ENCODE peak calls at places on chromosomes 5 and 9, in five cellular contexts. One of them, this sample, is unnamed.

GRCh38 chr9:93315118-93315517 is 131.2 kb downstream of the WNK2 start:
- DNase-seq in type B pancreatic cell: no peak
- DNase-seq in activated B cell treated with CpG ODN at 0.5 μM for 24 hours: no peak
- DNase-seq in NCI-H1436 treated with DMSO at 0.1 percent for 48 hours: no peak
- DNase-seq in stimulated activated CD4-positive, alpha-beta T cell treated with anti-CD3 and anti-CD28 coated beads, Interleukin-4, amount 100 ng/mL, for 24 hours: no peak
- DNase-seq in this sample: no peak

GRCh38 chr5:171898379-171898778 is 108.1 kb downstream of the FBXW11 start:
- DNase-seq in NCI-H1436 treated with DMSO at 0.1 percent for 48 hours: no peak
- DNase-seq in activated B cell treated with CpG ODN at 0.5 μM for 24 hours: no peak
- DNase-seq in stimulated activated CD4-positive, alpha-beta T cell treated with anti-CD3 and anti-CD28 coated beads, Interleukin-4, amount 100 ng/mL, for 24 hours: no peak
- DNase-seq in type B pancreatic cell: no peak
- DNase-seq in this sample: no peak

GRCh38 chr5:108672639-108673038 is 75.1 kb upstream of the FER start:
- DNase-seq in stimulated activated CD4-positive, alpha-beta T cell treated with anti-CD3 and anti-CD28 coated beads, Interleukin-4, amount 100 ng/mL, for 24 hours: no peak
- DNase-seq in activated B cell treated with CpG ODN at 0.5 μM for 24 hours: no peak
- DNase-seq in type B pancreatic cell: no peak
- DNase-seq in NCI-H1436 treated with DMSO at 0.1 percent for 48 hours: no peak
- DNase-seq in this sample: no peak

GRCh38 chr9:89929315-89929714 is 324.5 kb downstream of the GADD45G start:
- DNase-seq in activated B cell treated with CpG ODN at 0.5 μM for 24 hours: no peak
- DNase-seq in type B pancreatic cell: no peak
- DNase-seq in NCI-H1436 treated with DMSO at 0.1 percent for 48 hours: no peak
- DNase-seq in stimulated activated CD4-positive, alpha-beta T cell treated with anti-CD3 and anti-CD28 coated beads, Interleukin-4, amount 100 ng/mL, for 24 hours: no peak
- DNase-seq in this sample: peak; percentile 79

GRCh38 chr5:58497956-58498942 is 7.0 kb downstream of the GAPT start:
- DNase-seq in stimulated activated CD4-positive, alpha-beta T cell treated with anti-CD3 and anti-CD28 coated beads, Interleukin-4, amount 100 ng/mL, for 24 hours: no peak
- DNase-seq in type B pancreatic cell: no peak
- DNase-seq in NCI-H1436 treated with DMSO at 0.1 percent for 48 hours: no peak
- DNase-seq in activated B cell treated with CpG ODN at 0.5 μM for 24 hours: no peak
- DNase-seq in this sample: no peak

GRCh38 chr5:19903611-19904010 is 84.4 kb downstream of the CDH18 start:
- DNase-seq in type B pancreatic cell: no peak
- DNase-seq in NCI-H1436 treated with DMSO at 0.1 percent for 48 hours: no peak
- DNase-seq in stimulated activated CD4-positive, alpha-beta T cell treated with anti-CD3 and anti-CD28 coated beads, Interleukin-4, amount 100 ng/mL, for 24 hours: no peak
- DNase-seq in activated B cell treated with CpG ODN at 0.5 μM for 24 hours: no peak
- DNase-seq in this sample: no peak

GRCh38 chr9:13557724-13558123 is 278.2 kb upstream of the MPDZ start:
- DNase-seq in NCI-H1436 treated with DMSO at 0.1 percent for 48 hours: no peak
- DNase-seq in stimulated activated CD4-positive, alpha-beta T cell treated with anti-CD3 and anti-CD28 coated beads, Interleukin-4, amount 100 ng/mL, for 24 hours: no peak
- DNase-seq in activated B cell treated with CpG ODN at 0.5 μM for 24 hours: no peak
- DNase-seq in type B pancreatic cell: no peak
- DNase-seq in this sample: no peak

GRCh38 chr9:82606761-82607382 is 456.1 kb downstream of the RASEF start:
- DNase-seq in activated B cell treated with CpG ODN at 0.5 μM for 24 hours: no peak
- DNase-seq in NCI-H1436 treated with DMSO at 0.1 percent for 48 hours: no peak
- DNase-seq in type B pancreatic cell: no peak
- DNase-seq in stimulated activated CD4-positive, alpha-beta T cell treated with anti-CD3 and anti-CD28 coated beads, Interleukin-4, amount 100 ng/mL, for 24 hours: no peak
- DNase-seq in this sample: no peak

GRCh38 chr9:4382722-4383317 is 83.0 kb upstream of the GLIS3 start:
- DNase-seq in activated B cell treated with CpG ODN at 0.5 μM for 24 hours: no peak
- DNase-seq in type B pancreatic cell: no peak
- DNase-seq in stimulated activated CD4-positive, alpha-beta T cell treated with anti-CD3 and anti-CD28 coated beads, Interleukin-4, amount 100 ng/mL, for 24 hours: no peak
- DNase-seq in NCI-H1436 treated with DMSO at 0.1 percent for 48 hours: no peak
- DNase-seq in this sample: no peak

GRCh38 chr5:158599132-158599531 is 500.6 kb downstream of the EBF1 start:
- DNase-seq in type B pancreatic cell: no peak
- DNase-seq in activated B cell treated with CpG ODN at 0.5 μM for 24 hours: no peak
- DNase-seq in stimulated activated CD4-positive, alpha-beta T cell treated with anti-CD3 and anti-CD28 coated beads, Interleukin-4, amount 100 ng/mL, for 24 hours: no peak
- DNase-seq in NCI-H1436 treated with DMSO at 0.1 percent for 48 hours: no peak
- DNase-seq in this sample: no peak

GRCh38 chr5:177300236-177300880 is 3.2 kb downstream of the RAB24 start:
- DNase-seq in NCI-H1436 treated with DMSO at 0.1 percent for 48 hours: no peak
- DNase-seq in type B pancreatic cell: peak; percentile 58
- DNase-seq in stimulated activated CD4-positive, alpha-beta T cell treated with anti-CD3 and anti-CD28 coated beads, Interleukin-4, amount 100 ng/mL, for 24 hours: peak; percentile 44
- DNase-seq in activated B cell treated with CpG ODN at 0.5 μM for 24 hours: peak; percentile 62
- DNase-seq in this sample: no peak

GRCh38 chr5:156913719-156914370 is 49.2 kb downstream of the TIMD4 start:
- DNase-seq in NCI-H1436 treated with DMSO at 0.1 percent for 48 hours: peak; percentile 97
- DNase-seq in type B pancreatic cell: no peak
- DNase-seq in stimulated activated CD4-positive, alpha-beta T cell treated with anti-CD3 and anti-CD28 coated beads, Interleukin-4, amount 100 ng/mL, for 24 hours: peak; percentile 23
- DNase-seq in activated B cell treated with CpG ODN at 0.5 μM for 24 hours: no peak
- DNase-seq in this sample: no peak

GRCh38 chr9:35203531-35203930 is 41.7 kb downstream of the UNC13B start:
- DNase-seq in stimulated activated CD4-positive, alpha-beta T cell treated with anti-CD3 and anti-CD28 coated beads, Interleukin-4, amount 100 ng/mL, for 24 hours: no peak
- DNase-seq in activated B cell treated with CpG ODN at 0.5 μM for 24 hours: no peak
- DNase-seq in NCI-H1436 treated with DMSO at 0.1 percent for 48 hours: no peak
- DNase-seq in type B pancreatic cell: no peak
- DNase-seq in this sample: no peak

GRCh38 chr9:129143461-129143927 is 32.3 kb downstream of the PTPA start:
- DNase-seq in stimulated activated CD4-positive, alpha-beta T cell treated with anti-CD3 and anti-CD28 coated beads, Interleukin-4, amount 100 ng/mL, for 24 hours: no peak
- DNase-seq in NCI-H1436 treated with DMSO at 0.1 percent for 48 hours: no peak
- DNase-seq in activated B cell treated with CpG ODN at 0.5 μM for 24 hours: no peak
- DNase-seq in type B pancreatic cell: no peak
- DNase-seq in this sample: no peak

GRCh38 chr9:121927636-121928035 is 165.5 kb downstream of the TTLL11 start:
- DNase-seq in NCI-H1436 treated with DMSO at 0.1 percent for 48 hours: no peak
- DNase-seq in stimulated activated CD4-positive, alpha-beta T cell treated with anti-CD3 and anti-CD28 coated beads, Interleukin-4, amount 100 ng/mL, for 24 hours: no peak
- DNase-seq in activated B cell treated with CpG ODN at 0.5 μM for 24 hours: no peak
- DNase-seq in type B pancreatic cell: no peak
- DNase-seq in this sample: no peak

GRCh38 chr5:122704247-122705036 is 70.4 kb upstream of the SNX2 start:
- DNase-seq in NCI-H1436 treated with DMSO at 0.1 percent for 48 hours: no peak
- DNase-seq in stimulated activated CD4-positive, alpha-beta T cell treated with anti-CD3 and anti-CD28 coated beads, Interleukin-4, amount 100 ng/mL, for 24 hours: no peak
- DNase-seq in activated B cell treated with CpG ODN at 0.5 μM for 24 hours: no peak
- DNase-seq in type B pancreatic cell: no peak
- DNase-seq in this sample: no peak

GRCh38 chr5:53069626-53070025 is 39.9 kb downstream of the MOCS2 start:
- DNase-seq in type B pancreatic cell: no peak
- DNase-seq in activated B cell treated with CpG ODN at 0.5 μM for 24 hours: no peak
- DNase-seq in NCI-H1436 treated with DMSO at 0.1 percent for 48 hours: no peak
- DNase-seq in stimulated activated CD4-positive, alpha-beta T cell treated with anti-CD3 and anti-CD28 coated beads, Interleukin-4, amount 100 ng/mL, for 24 hours: peak; percentile 78
- DNase-seq in this sample: no peak

GRCh38 chr5:137152616-137153015 is 346.5 kb downstream of the SPOCK1 start:
- DNase-seq in type B pancreatic cell: no peak
- DNase-seq in activated B cell treated with CpG ODN at 0.5 μM for 24 hours: no peak
- DNase-seq in stimulated activated CD4-positive, alpha-beta T cell treated with anti-CD3 and anti-CD28 coated beads, Interleukin-4, amount 100 ng/mL, for 24 hours: no peak
- DNase-seq in NCI-H1436 treated with DMSO at 0.1 percent for 48 hours: no peak
- DNase-seq in this sample: no peak

GRCh38 chr5:139064613-139065012 is 133.6 kb downstream of the SIL1 start:
- DNase-seq in type B pancreatic cell: peak; percentile 2
- DNase-seq in stimulated activated CD4-positive, alpha-beta T cell treated with anti-CD3 and anti-CD28 coated beads, Interleukin-4, amount 100 ng/mL, for 24 hours: no peak
- DNase-seq in activated B cell treated with CpG ODN at 0.5 μM for 24 hours: no peak
- DNase-seq in NCI-H1436 treated with DMSO at 0.1 percent for 48 hours: no peak
- DNase-seq in this sample: peak; percentile 47

GRCh38 chr5:181133610-181134231 is 2.8 kb upstream of the OR2V1 start:
- DNase-seq in stimulated activated CD4-positive, alpha-beta T cell treated with anti-CD3 and anti-CD28 coated beads, Interleukin-4, amount 100 ng/mL, for 24 hours: no peak
- DNase-seq in NCI-H1436 treated with DMSO at 0.1 percent for 48 hours: no peak
- DNase-seq in type B pancreatic cell: no peak
- DNase-seq in activated B cell treated with CpG ODN at 0.5 μM for 24 hours: no peak
- DNase-seq in this sample: no peak

This sample was measured in vagina.